ENCODE peak calls at places on chromosomes 1 and 21, in four cellular contexts. R is cardiac muscle cell, B is kidney epithelial cell, D is dorsolateral prefrontal cortex. C is an unnamed sample.

GRCh38 chr21:15534450-15534886 is 195.3 kb upstream of the USP25 start:
- DNase-seq in R (no peak), B (no peak), D (no peak), C (no peak)

GRCh38 chr21:38664821-38665220 is 140.9 kb upstream of the ETS2 start:
- DNase-seq in R (no peak), B (no peak), D (no peak), C (peak; percentile 5)

GRCh38 chr1:7389201-7389785 is 381.8 kb upstream of the VAMP3 start:
- DNase-seq in R (no peak), B (no peak), D (no peak), C (no peak)

GRCh38 chr1:25727819-25728286 is 72.1 kb upstream of the SELENON start:
- DNase-seq in R (peak; percentile 95), B (no peak), D (peak; percentile 67), C (no peak)

GRCh38 chr1:228937851-228938247 is 202.6 kb downstream of the RHOU start:
- DNase-seq in R (no peak), B (no peak), D (no peak), C (no peak)

GRCh38 chr1:222026280-222026679 is 284.4 kb upstream of the DUSP10 start:
- DNase-seq in R (no peak), B (no peak), D (no peak), C (no peak)

GRCh38 chr1:89454845-89455521 is 69.6 kb upstream of the LRRC8B start:
- DNase-seq in R (peak; percentile 67), B (no peak), D (no peak), C (no peak)

GRCh38 chr1:95437011-95437410 is 203.0 kb downstream of the RWDD3 start:
- DNase-seq in R (no peak), B (no peak), D (no peak), C (no peak)

GRCh38 chr1:203440780-203441179 is 34.8 kb upstream of the PRELP start:
- DNase-seq in R (peak; percentile 57), B (no peak), D (peak; percentile 83), C (peak; percentile 37)

GRCh38 chr1:47592296-47592975 is 154.6 kb downstream of the FOXD2 start:
- DNase-seq in R (no peak), B (no peak), D (no peak), C (no peak)

GRCh38 chr1:15218287-15219279 is 28.4 kb upstream of the FHAD1 start:
- DNase-seq in R (no peak), B (peak; percentile 29), D (no peak), C (no peak)

GRCh38 chr1:31815752-31816484 is at the start of gene SPOCD1:
- DNase-seq in R (peak; percentile 81), B (peak; percentile 51), D (no peak), C (peak; percentile 23)

GRCh38 chr1:22850281-22850680 is 122.4 kb downstream of the LACTBL1 start:
- DNase-seq in R (no peak), B (no peak), D (no peak), C (no peak)

GRCh38 chr1:101288491-101288944 is 51.7 kb downstream of the S1PR1 start:
- DNase-seq in R (peak; percentile 81), B (no peak), D (peak; percentile 42), C (peak; percentile 57)

GRCh38 chr1:230641900-230642262 is 400 bp upstream of the COG2 start:
- DNase-seq in R (no peak), B (no peak), D (no peak), C (no peak)

GRCh38 chr1:230639714-230640209 is 2.5 kb upstream of the COG2 start:
- DNase-seq in R (no peak), B (no peak), D (no peak), C (no peak)

GRCh38 chr1:230643887-230644286 is 1.6 kb downstream of the COG2 start:
- DNase-seq in R (no peak), B (no peak), D (no peak), C (peak; percentile 45)

GRCh38 chr1:230642263-230642959 is at the start of gene COG2:
- DNase-seq in R (peak; percentile 96), B (peak; percentile 63), D (peak; percentile 96), C (peak; percentile 26)

DNA sequence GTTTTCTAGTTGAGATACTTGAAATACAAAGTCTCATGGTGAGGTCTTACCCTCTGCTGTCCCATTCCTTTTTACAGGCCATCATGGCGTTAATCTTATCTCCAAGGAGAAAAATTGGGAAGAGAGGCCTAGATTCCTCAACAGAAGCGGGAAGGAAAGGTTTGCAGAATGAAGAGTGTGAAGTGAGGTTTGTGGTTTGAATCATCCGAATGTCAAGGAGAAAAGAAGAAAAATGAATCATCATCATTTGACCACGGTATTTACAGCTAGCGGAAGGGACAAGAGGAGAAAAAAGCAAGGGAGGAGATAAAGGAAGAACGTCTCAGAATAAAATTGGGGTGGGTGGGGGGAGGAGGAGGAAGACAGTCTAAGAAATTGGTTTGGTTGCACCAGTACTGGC is 935 bp upstream of the COG2 start:
- DNase-seq in R (no peak), B (no peak), D (no peak), C (no peak)
- H3K4me3 ChIP-seq in R (peak overlapping the region; percentile 63), B (no peak overlapping the region), D (no peak overlapping the region), C (no peak overlapping the region)

GRCh38 chr1:41368384-41368783 is 7.2 kb downstream of the FOXO6 start:
- DNase-seq in R (no peak), B (no peak), D (no peak), C (no peak)
- TF ChIP-seq CTCF in R (no peak), B (no peak), D (no peak), C (no peak)

GRCh38 chr1:200892958-200893357 is 1.7 kb upstream of the INAVA start:
- DNase-seq in R (no peak), B (no peak), D (no peak), C (no peak)
- H3K4me3 ChIP-seq in R (no peak overlapping the region), B (peak overlapping the region; percentile 77), D (no peak overlapping the region), C (no peak overlapping the region)

GRCh38 chr1:48869116-48869893 is 92.6 kb upstream of the BEND5 start:
- DNase-seq in R (no peak), B (no peak), D (no peak), C (no peak)

GRCh38 chr1:48864913-48865312 is 88.2 kb upstream of the BEND5 start:
- DNase-seq in R (no peak), B (no peak), D (no peak), C (no peak)

GRCh38 chr1:48873944-48874343 is 97.3 kb upstream of the BEND5 start:
- DNase-seq in R (no peak), B (no peak), D (no peak), C (no peak)

GRCh38 chr1:48875736-48876135 is 99.0 kb upstream of the BEND5 start:
- DNase-seq in R (peak; percentile 5), B (no peak), D (no peak), C (no peak)

GRCh38 chr1:48870596-48870995 is 93.9 kb upstream of the BEND5 start:
- DNase-seq in R (peak; percentile 22), B (no peak), D (no peak), C (no peak)
- TF ChIP-seq CTCF in R (peak; percentile 65), B (peak; percentile 74), D (peak; percentile 32), C (peak; percentile 58)

GRCh38 chr1:49622877-49623276 is 400.9 kb downstream of the AGBL4 start:
- DNase-seq in R (no peak), B (no peak), D (no peak), C (no peak)
- H3K4me3 ChIP-seq in R (no peak overlapping the region), B (no peak overlapping the region), D (no peak overlapping the region), C (no peak overlapping the region)

GRCh38 chr1:152018537-152018936 is 18.3 kb downstream of the S100A11 start:
- DNase-seq in R (peak; percentile 46), B (no peak), D (no peak), C (no peak)
- TF ChIP-seq CTCF in R (peak; percentile 31), B (peak; percentile 40), D (no peak), C (peak; percentile 22)

DNA sequence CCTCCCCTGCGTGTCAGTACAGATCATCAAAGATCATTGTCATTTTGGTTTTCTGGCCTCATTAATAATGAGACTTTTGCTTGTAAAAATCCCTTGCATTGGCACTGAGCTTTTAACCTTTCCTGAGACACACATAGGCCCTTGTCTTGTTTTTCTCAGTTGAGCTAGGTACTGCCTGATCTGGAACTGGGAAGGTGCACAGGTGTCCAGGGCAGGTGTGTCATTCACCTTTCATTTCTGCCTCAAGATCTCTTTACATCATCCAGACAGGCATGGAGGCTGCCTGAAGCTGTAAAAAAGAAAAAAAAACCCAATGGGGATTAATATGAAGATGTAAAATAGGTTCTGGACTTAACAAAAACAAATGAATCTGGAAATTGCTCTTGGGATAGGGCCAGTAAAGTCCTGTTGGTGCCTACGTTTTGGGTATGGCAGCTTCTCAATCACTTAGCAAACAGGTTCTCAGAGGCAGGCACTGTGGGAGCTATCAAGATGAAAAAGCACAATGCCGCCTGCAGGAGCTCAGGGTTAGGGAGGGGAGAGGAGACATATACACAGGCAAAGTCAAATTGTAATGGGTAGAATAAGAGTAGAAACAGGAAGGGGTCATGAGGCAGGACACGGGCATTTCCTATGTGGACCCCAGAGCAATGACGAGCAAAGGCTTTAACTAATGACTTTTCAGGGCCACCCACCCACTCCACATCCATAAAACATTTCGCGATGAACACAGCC is 1.0 kb upstream of the KCNC4 start:
- DNase-seq in R (no peak), B (no peak), D (no peak), C (no peak)
- H3K4me3 ChIP-seq in R (peak overlapping the region; percentile 65), B (peak overlapping the region; percentile 48), D (peak overlapping the region; percentile 71), C (peak overlapping the region; percentile 57)

DNA sequence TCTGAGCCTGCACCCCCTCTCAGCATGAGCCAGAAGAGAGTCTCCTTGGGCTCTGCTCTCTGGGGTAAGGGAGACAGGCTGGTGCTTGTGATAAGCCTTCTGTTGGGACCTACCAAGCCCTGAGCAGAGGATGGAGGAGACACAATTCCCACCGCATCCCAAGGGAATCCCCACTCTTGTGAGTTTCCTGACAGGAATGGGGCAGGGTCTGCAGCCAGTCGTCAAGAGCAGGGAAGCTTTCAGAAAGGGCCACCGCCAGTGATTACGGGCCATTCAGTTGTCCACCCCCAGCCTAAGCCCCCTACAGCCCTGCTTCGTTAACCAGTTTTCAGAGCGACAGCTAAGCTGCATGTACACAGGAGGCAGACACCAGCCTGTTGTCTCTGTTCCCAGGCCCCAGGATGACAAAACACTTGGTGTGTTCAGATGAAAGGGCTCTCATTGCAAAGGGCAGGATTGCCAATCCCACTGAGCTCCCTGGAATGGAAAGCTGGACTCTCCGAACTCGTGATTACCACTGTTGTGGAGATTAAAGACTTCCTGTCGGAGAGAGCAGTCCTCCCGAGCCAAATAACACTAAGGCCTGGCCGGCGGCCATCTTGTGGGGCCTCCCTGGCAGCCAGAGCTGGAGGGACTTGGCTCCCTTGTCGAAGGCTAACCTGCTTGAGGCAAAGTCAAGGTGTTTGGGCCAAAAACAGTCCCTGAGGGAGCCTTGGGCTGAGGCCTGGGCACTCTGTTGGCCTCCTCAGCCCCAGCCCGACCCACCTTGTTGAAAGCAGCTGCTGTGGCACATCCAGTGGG is 37.5 kb upstream of the SLC30A1 start:
- DNase-seq in R (no peak), B (no peak), D (no peak), C (no peak)
- TF ChIP-seq CTCF in R (no peak), B (no peak), D (no peak), C (no peak)

C was measured in AG04449.